ENCODE peak calls at places on chromosomes 16 and 17, in seven cellular contexts. P, F, G, U, N, V and S are unnamed samples.

GRCh38 chr16:3259097-3259496 is 2.7 kb upstream of the MEFV start:
- DNase-seq in P (no peak), F (peak; percentile 48), G (no peak), U (no peak), N (peak; percentile 46), V (no peak), S (no peak)

GRCh38 chr16:31273676-31274075 is 13.9 kb downstream of the ITGAM start:
- DNase-seq in P (no peak), F (no peak), G (no peak), U (no peak), N (no peak), V (peak; percentile 24), S (no peak)

GRCh38 chr16:77271532-77272426 is 72.6 kb downstream of the SYCE1L start:
- DNase-seq in P (no peak), F (no peak), G (no peak), U (no peak), N (no peak), V (no peak), S (no peak)

GRCh38 chr16:27564226-27564625 is 14.3 kb downstream of the KATNIP start:
- DNase-seq in P (no peak), F (no peak), G (no peak), U (no peak), N (no peak), V (no peak), S (no peak)

GRCh38 chr17:30600830-30601494 is 123.8 kb downstream of the GOSR1 start:
- DNase-seq in P (no peak), F (no peak), G (peak; percentile 28), U (no peak), N (peak; percentile 21), V (no peak), S (peak; percentile 32)

GRCh38 chr17:46071796-46072195 is 72.7 kb downstream of the STH start:
- DNase-seq in P (no peak), F (no peak), G (no peak), U (no peak), N (no peak), V (no peak), S (no peak)

GRCh38 chr16:84881702-84882521 is 62.1 kb downstream of the CRISPLD2 start:
- DNase-seq in P (peak; percentile 77), F (peak; percentile 39), G (no peak), U (peak; percentile 15), N (no peak), V (no peak), S (no peak)

GRCh38 chr17:76492989-76493501 is 8.2 kb downstream of the RHBDF2 start:
- DNase-seq in P (no peak), F (peak; percentile 62), G (no peak), U (no peak), N (peak; percentile 55), V (no peak), S (peak; percentile 84)

GRCh38 chr17:75086496-75087181 is 1.1 kb upstream of the SLC16A5 start:
- DNase-seq in P (peak; percentile 58), F (no peak), G (no peak), U (no peak), N (no peak), V (peak; percentile 58), S (no peak)

GRCh38 chr17:32264140-32264799 is 1.4 kb upstream of the RHBDL3 start:
- DNase-seq in P (no peak), F (no peak), G (no peak), U (no peak), N (no peak), V (no peak), S (no peak)

GRCh38 chr17:58487589-58488427 is at the start of gene HSF5:
- DNase-seq in P (no peak), F (no peak), G (no peak), U (no peak), N (peak; percentile 51), V (peak; percentile 88), S (no peak)

GRCh38 chr16:63553980-63554379 is 1517.7 kb upstream of the CDH8 start:
- DNase-seq in P (no peak), F (no peak), G (no peak), U (no peak), N (no peak), V (no peak), S (no peak)

GRCh38 chr17:35433075-35433894 is 985 bp upstream of the SLFN12 start:
- DNase-seq in P (peak; percentile 92), F (peak; percentile 81), G (peak; percentile 65), U (peak; percentile 78), N (peak; percentile 80), V (peak; percentile 97), S (peak; percentile 79)

GRCh38 chr16:27470567-27471431 is 68.8 kb downstream of the IL21R start:
- DNase-seq in P (no peak), F (no peak), G (no peak), U (peak; percentile 36), N (no peak), V (no peak), S (no peak)

GRCh38 chr16:15879255-15879804 is 9.1 kb downstream of the CEP20 start:
- DNase-seq in P (peak; percentile 96), F (no peak), G (no peak), U (no peak), N (no peak), V (no peak), S (no peak)

GRCh38 chr17:79633154-79633553 is 22.3 kb upstream of the RBFOX3 start:
- DNase-seq in P (no peak), F (peak; percentile 8), G (no peak), U (no peak), N (peak; percentile 7), V (peak; percentile 24), S (peak; percentile 14)

GRCh38 chr17:67672592-67672991 is 45.1 kb upstream of the NOL11 start:
- DNase-seq in P (peak; percentile 85), F (no peak), G (no peak), U (no peak), N (no peak), V (no peak), S (no peak)

GRCh38 chr17:40542562-40543411 is 22.5 kb downstream of the CCR7 start:
- DNase-seq in P (no peak), F (peak; percentile 83), G (no peak), U (no peak), N (peak; percentile 92), V (peak; percentile 24), S (peak; percentile 93)

GRCh38 chr17:63696381-63696961 is 3.5 kb downstream of the LIMD2 start:
- DNase-seq in P (no peak), F (no peak), G (peak; percentile 53), U (no peak), N (peak; percentile 35), V (peak; percentile 91), S (no peak)

GRCh38 chr16:85412911-85413520 is 200.1 kb upstream of the GSE1 start:
- DNase-seq in P (no peak), F (peak; percentile 15), G (no peak), U (no peak), N (peak; percentile 13), V (no peak), S (no peak)

GRCh38 chr16:1003551-1004347 is 22.2 kb downstream of the SOX8 start:
- DNase-seq in P (no peak), F (no peak), G (no peak), U (no peak), N (no peak), V (no peak), S (no peak)

GRCh38 chr16:86215979-86216585 is 294.2 kb upstream of the FOXF1 start:
- DNase-seq in P (no peak), F (no peak), G (no peak), U (no peak), N (no peak), V (no peak), S (no peak)

GRCh38 chr17:63039342-63039741 is 73.3 kb downstream of the TANC2 start:
- DNase-seq in P (no peak), F (no peak), G (no peak), U (no peak), N (no peak), V (no peak), S (no peak)

GRCh38 chr16:81335669-81336068 is 20.9 kb downstream of the GAN start:
- DNase-seq in P (no peak), F (no peak), G (no peak), U (no peak), N (no peak), V (no peak), S (no peak)

GRCh38 chr17:78709119-78709681 is 72.9 kb downstream of the CYTH1 start:
- DNase-seq in P (no peak), F (no peak), G (no peak), U (no peak), N (no peak), V (no peak), S (no peak)

GRCh38 chr16:29837833-29838232 is 17.6 kb downstream of the MVP start:
- DNase-seq in P (no peak), F (no peak), G (no peak), U (no peak), N (no peak), V (no peak), S (no peak)

GRCh38 chr16:19003935-19004334 is 20.2 kb downstream of the TMC7 start:
- DNase-seq in P (no peak), F (no peak), G (no peak), U (no peak), N (no peak), V (no peak), S (no peak)

GRCh38 chr17:77364381-77364911 is 223.7 kb downstream of the SEC14L1 start:
- DNase-seq in P (no peak), F (no peak), G (no peak), U (no peak), N (no peak), V (no peak), S (no peak)

GRCh38 chr17:33436321-33436720 is 143.2 kb upstream of the ASIC2 start:
- DNase-seq in P (no peak), F (no peak), G (no peak), U (no peak), N (no peak), V (no peak), S (no peak)

GRCh38 chr17:81473019-81473418 is 39.6 kb downstream of the ACTG1 start:
- DNase-seq in P (no peak), F (no peak), G (no peak), U (no peak), N (peak; percentile 72), V (no peak), S (no peak)

GRCh38 chr16:89453662-89454321 is 36.6 kb downstream of the ANKRD11 start:
- DNase-seq in P (no peak), F (no peak), G (no peak), U (no peak), N (no peak), V (no peak), S (peak; percentile 40)
- TF ChIP-seq CTCF in P (no peak), F (peak; percentile 25), G (peak; percentile 43), U (no peak), N (peak; percentile 19), V (peak; percentile 57), S (no peak)

GRCh38 chr17:68759002-68759342 is 157.8 kb upstream of the FAM20A start:
- DNase-seq in P (no peak), F (no peak), G (no peak), U (no peak), N (no peak), V (no peak), S (no peak)
- H3K27ac ChIP-seq in P (peak overlapping the region; percentile 94), F (peak overlapping the region; percentile 83), G (peak overlapping the region; percentile 45), U (peak overlapping the region; percentile 56), N (peak overlapping the region; percentile 44), V (no peak overlapping the region), S (peak overlapping the region; percentile 67)

GRCh38 chr17:50956750-50957523 is 90.8 kb upstream of the TOB1 start:
- DNase-seq in P (peak; percentile 39), F (peak; percentile 61), G (peak; percentile 79), U (no peak), N (peak; percentile 69), V (peak; percentile 92), S (peak; percentile 83)
- TF ChIP-seq CTCF in P (peak; percentile 84), F (peak; percentile 69), G (peak; percentile 83), U (peak; percentile 68), N (peak; percentile 63), V (peak; percentile 89), S (peak; percentile 61)

GRCh38 chr16:57513371-57514102 is 22.8 kb downstream of the CCDC102A start:
- DNase-seq in P (no peak), F (no peak), G (peak; percentile 82), U (no peak), N (no peak), V (no peak), S (no peak)
- H3K27ac ChIP-seq in P (no peak overlapping the region), F (no peak overlapping the region), G (peak overlapping the region; percentile 99), U (no peak overlapping the region), N (no peak overlapping the region), V (no peak overlapping the region), S (no peak overlapping the region)